ENCODE peak calls at places on chromosomes 12 and 14, in six cellular contexts. D is H9, B is neuronal stem cell, U is IMR-90, T is mesenchymal stem cell, W is H1. Y is an unnamed sample.

GRCh38 chr12:52121848-52122838 is 42.6 kb downstream of the SMIM41 start:
- DNase-seq in U (peak; percentile 58), W (peak; percentile 59), D (peak; percentile 89), B (peak; percentile 59), T (peak; percentile 68), Y (peak; percentile 29)

GRCh38 chr12:41972196-41972994 is 172.3 kb downstream of the GXYLT1 start:
- DNase-seq in T (peak; percentile 81), W (no peak), U (no peak), D (no peak), B (no peak), Y (no peak)

GRCh38 chr12:97211421-97211820 is 251.2 kb upstream of the RMST start:
- DNase-seq in D (no peak), B (peak; percentile 68), W (no peak), T (no peak), U (no peak), Y (no peak)

GRCh38 chr14:24311837-24312615 is 724 bp downstream of the LTB4R start:
- DNase-seq in U (no peak), D (no peak), W (no peak), T (no peak), B (no peak), Y (peak; percentile 12)

GRCh38 chr14:34926552-34926951 is 51.4 kb upstream of the BAZ1A start:
- DNase-seq in U (peak; percentile 56), D (no peak), B (no peak), T (no peak), W (no peak), Y (no peak)

GRCh38 chr12:115375188-115375991 is 691.4 kb upstream of the TBX3 start:
- DNase-seq in U (peak; percentile 81), T (peak; percentile 90), D (no peak), W (no peak), B (no peak), Y (no peak)

GRCh38 chr12:120928864-120929652 is 24.9 kb upstream of the SPPL3 start:
- DNase-seq in B (no peak), T (no peak), D (peak; percentile 85), W (no peak), U (no peak), Y (peak; percentile 74)

GRCh38 chr14:53946404-53947400 is 9.9 kb downstream of the BMP4 start:
- DNase-seq in T (no peak), B (no peak), W (no peak), U (no peak), D (peak; percentile 59), Y (peak; percentile 24)

GRCh38 chr12:116150001-116150400 is 127.5 kb downstream of the MED13L start:
- DNase-seq in W (no peak), U (no peak), B (no peak), D (no peak), T (peak; percentile 41), Y (peak; percentile 69)

GRCh38 chr14:52377940-52378339 is 63.8 kb downstream of the PTGER2 start:
- DNase-seq in T (no peak), B (no peak), W (no peak), D (peak; percentile 60), U (no peak), Y (no peak)

GRCh38 chr14:49861923-49862673 is 9.5 kb upstream of the NEMF start:
- DNase-seq in W (peak; percentile 69), B (peak; percentile 93), T (peak; percentile 89), U (peak; percentile 87), D (peak; percentile 83), Y (peak; percentile 91)

GRCh38 chr14:101960225-101960624 is 4.1 kb upstream of the DYNC1H1 start:
- DNase-seq in T (peak; percentile 47), B (no peak), D (peak; percentile 59), U (no peak), W (no peak), Y (no peak)

GRCh38 chr12:71638499-71638898 is 25.1 kb downstream of the ZFC3H1 start:
- DNase-seq in W (no peak), U (no peak), B (no peak), D (no peak), T (no peak), Y (no peak)

GRCh38 chr12:62621239-62621638 is 154.6 kb downstream of the MON2 start:
- DNase-seq in T (no peak), B (no peak), D (no peak), U (no peak), W (no peak), Y (no peak)

GRCh38 chr12:76106631-76107030 is 22.1 kb upstream of the NAP1L1 start:
- DNase-seq in U (no peak), W (no peak), B (no peak), D (no peak), T (no peak), Y (no peak)

GRCh38 chr14:26123459-26123858 is 474.4 kb downstream of the NOVA1 start:
- DNase-seq in W (no peak), B (no peak), D (no peak), T (no peak), U (no peak), Y (no peak)

GRCh38 chr14:26132061-26132460 is 465.8 kb downstream of the NOVA1 start:
- DNase-seq in D (no peak), W (no peak), U (no peak), B (no peak), T (no peak), Y (no peak)

GRCh38 chr14:26125039-26125438 is 472.8 kb downstream of the NOVA1 start:
- DNase-seq in B (no peak), U (no peak), D (no peak), T (no peak), W (no peak), Y (no peak)

GRCh38 chr14:26130690-26131089 is 467.1 kb downstream of the NOVA1 start:
- DNase-seq in T (no peak), D (no peak), U (no peak), W (no peak), B (no peak), Y (no peak)

GRCh38 chr14:26128931-26129674 is 468.7 kb downstream of the NOVA1 start:
- DNase-seq in W (no peak), U (no peak), B (no peak), T (no peak), D (no peak), Y (no peak)
- H3K9me3 ChIP-seq in W (no peaks in the 10 kb centered on the region), U (peaks cover 4% of the 10 kb centered on the region), B (no peaks in the 10 kb centered on the region), T (no peaks in the 10 kb centered on the region), D (no peaks in the 10 kb centered on the region), Y (no peaks in the 10 kb centered on the region)

GRCh38 chr12:50642755-50643154 is 121.1 kb upstream of the ATF1 start:
- DNase-seq in B (no peak), U (no peak), T (no peak), W (no peak), D (no peak), Y (no peak)
- H3K18ac ChIP-seq in B (no peak overlapping the region), U (no peak overlapping the region), T (no peak overlapping the region), W (no peak overlapping the region), D (no peak overlapping the region), Y (no peak overlapping the region)

GRCh38 chr12:38289396-38289795 is 27.2 kb upstream of the ALG10B start:
- DNase-seq in W (no peak), B (no peak), U (no peak), T (no peak), D (no peak), Y (peak; percentile 64)
- H3K9me3 ChIP-seq in W (peaks cover 59% of the 10 kb centered on the region), B (no peaks in the 10 kb centered on the region), U (no peaks in the 10 kb centered on the region), T (no peaks in the 10 kb centered on the region), D (peaks cover 76% of the 10 kb centered on the region), Y (peaks cover 4% of the 10 kb centered on the region)

DNA sequence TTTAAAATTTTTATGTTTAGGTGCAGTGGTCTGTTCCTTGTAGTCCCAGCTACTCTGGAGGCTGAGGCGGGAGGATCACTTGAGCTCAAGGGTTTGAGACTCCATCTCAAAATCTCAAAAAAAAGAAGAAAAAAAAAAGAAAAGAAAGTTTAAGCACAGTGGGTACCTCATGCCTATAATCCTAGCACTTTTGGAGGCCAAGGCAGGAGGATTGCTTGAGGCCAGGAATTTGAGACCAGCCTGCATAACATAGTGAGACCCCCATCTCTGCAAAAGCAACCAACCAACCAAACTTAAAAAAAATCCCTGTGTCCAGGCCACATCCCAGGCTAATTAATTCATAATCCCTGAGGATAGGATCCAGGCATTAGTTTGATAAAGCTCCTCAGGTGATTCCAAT is 3.4 kb upstream of the SALL2 start:
- DNase-seq in D (no peak), T (no peak), W (no peak), U (no peak), B (no peak), Y (no peak)
- H3K18ac ChIP-seq in D (no peak overlapping the region), T (no peak overlapping the region), W (peak overlapping the region; percentile 42), U (no peak overlapping the region), B (no peak overlapping the region), Y (no peak overlapping the region)

DNA sequence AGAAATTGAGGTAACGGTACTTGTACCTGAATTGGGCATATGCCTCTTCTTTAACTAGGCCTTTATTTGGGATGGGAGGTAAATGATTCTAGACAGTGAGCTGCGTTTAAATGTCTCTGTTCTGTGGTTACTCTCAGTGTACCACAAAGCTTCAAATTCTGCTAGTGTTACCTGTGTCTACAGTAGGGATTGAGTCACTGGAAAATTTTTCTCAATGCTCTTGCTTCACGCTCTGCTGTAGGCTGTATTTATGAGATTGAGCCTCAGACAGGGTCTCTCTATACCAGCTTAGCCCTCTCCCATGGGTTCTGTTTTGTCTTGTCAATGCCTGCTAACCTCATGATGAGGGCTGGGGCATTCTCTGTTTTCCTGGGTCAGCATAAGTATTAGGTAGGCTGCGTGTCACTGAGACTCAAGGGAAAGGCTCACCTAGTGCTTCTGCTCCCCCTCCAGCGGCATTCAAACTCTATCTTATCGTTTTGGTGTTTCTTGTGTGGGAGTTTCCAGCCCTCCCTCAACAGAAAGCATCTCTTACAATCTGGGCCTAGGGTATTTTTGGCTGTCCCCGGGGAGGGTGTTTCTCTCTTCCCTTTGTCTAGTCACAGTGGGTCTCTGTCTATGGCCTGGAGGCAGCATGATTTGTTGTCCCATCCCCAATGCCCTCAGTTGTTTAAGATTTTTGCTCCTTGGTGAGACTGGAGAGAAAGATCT is 285.8 kb downstream of the ADGRD1 start:
- DNase-seq in U (no peak), B (no peak), D (no peak), T (no peak), W (no peak), Y (no peak)
- H3K9me3 ChIP-seq in U (peaks cover 17% of the 10 kb centered on the region), B (peaks cover 15% of the 10 kb centered on the region), D (no peaks in the 10 kb centered on the region), T (peaks cover 6% of the 10 kb centered on the region), W (peaks cover 5% of the 10 kb centered on the region), Y (peaks cover 4% of the 10 kb centered on the region)

GRCh38 chr12:54684636-54685630 is 36.8 kb upstream of the DCD start:
- DNase-seq in D (no peak), U (no peak), W (no peak), T (no peak), B (no peak), Y (no peak)
- H3K18ac ChIP-seq in D (no peak overlapping the region), U (no peak overlapping the region), W (no peak overlapping the region), T (no peak overlapping the region), B (no peak overlapping the region), Y (no peak overlapping the region)